ENCODE peak calls at places on chromosomes 12 and 14, in six cellular contexts. One of them, this sample, is unnamed.

GRCh38 chr12:114661245-114661644 is 22.7 kb downstream of the TBX3 start:
- DNase-seq in fibroblast of pulmonary artery: no peak
- DNase-seq in AML-193: no peak
- DNase-seq in fibroblast of the aortic adventitia: no peak
- DNase-seq in activated naive CD4-positive, alpha-beta T cell: no peak
- DNase-seq in stimulated activated CD4-positive, alpha-beta T cell treated with anti-CD3 and anti-CD28 coated beads, Interleukin-1b, Interleukin-23, amount 100 ng/mL, for 24 hours: no peak
- DNase-seq in this sample: no peak

GRCh38 chr12:19388131-19388549 is 51.2 kb upstream of the AEBP2 start:
- DNase-seq in AML-193: no peak
- DNase-seq in stimulated activated CD4-positive, alpha-beta T cell treated with anti-CD3 and anti-CD28 coated beads, Interleukin-1b, Interleukin-23, amount 100 ng/mL, for 24 hours: no peak
- DNase-seq in fibroblast of the aortic adventitia: peak
- DNase-seq in activated naive CD4-positive, alpha-beta T cell: no peak
- DNase-seq in fibroblast of pulmonary artery: peak
- DNase-seq in this sample: no peak

GRCh38 chr14:68611611-68612010 is 181.3 kb downstream of the ZFP36L1 start:
- DNase-seq in activated naive CD4-positive, alpha-beta T cell: no peak
- DNase-seq in fibroblast of pulmonary artery: no peak
- DNase-seq in AML-193: no peak
- DNase-seq in stimulated activated CD4-positive, alpha-beta T cell treated with anti-CD3 and anti-CD28 coated beads, Interleukin-1b, Interleukin-23, amount 100 ng/mL, for 24 hours: no peak
- DNase-seq in fibroblast of the aortic adventitia: no peak
- DNase-seq in this sample: no peak

GRCh38 chr14:62711351-62712023 is 333.8 kb downstream of the KCNH5 start:
- DNase-seq in fibroblast of the aortic adventitia: no peak
- DNase-seq in fibroblast of pulmonary artery: no peak
- DNase-seq in AML-193: no peak
- DNase-seq in stimulated activated CD4-positive, alpha-beta T cell treated with anti-CD3 and anti-CD28 coated beads, Interleukin-1b, Interleukin-23, amount 100 ng/mL, for 24 hours: no peak
- DNase-seq in activated naive CD4-positive, alpha-beta T cell: no peak
- DNase-seq in this sample: no peak

GRCh38 chr12:53820503-53820902 is 68.7 kb upstream of the CISTR start:
- DNase-seq in activated naive CD4-positive, alpha-beta T cell: no peak
- DNase-seq in fibroblast of pulmonary artery: peak
- DNase-seq in stimulated activated CD4-positive, alpha-beta T cell treated with anti-CD3 and anti-CD28 coated beads, Interleukin-1b, Interleukin-23, amount 100 ng/mL, for 24 hours: no peak
- DNase-seq in fibroblast of the aortic adventitia: peak
- DNase-seq in AML-193: no peak
- DNase-seq in this sample: no peak

GRCh38 chr12:126055521-126055920 is 990.3 kb downstream of the AACS start:
- DNase-seq in activated naive CD4-positive, alpha-beta T cell: no peak
- DNase-seq in fibroblast of pulmonary artery: peak
- DNase-seq in stimulated activated CD4-positive, alpha-beta T cell treated with anti-CD3 and anti-CD28 coated beads, Interleukin-1b, Interleukin-23, amount 100 ng/mL, for 24 hours: no peak
- DNase-seq in fibroblast of the aortic adventitia: peak
- DNase-seq in AML-193: no peak
- DNase-seq in this sample: no peak

GRCh38 chr14:97027256-97027999 is 230.2 kb downstream of the VRK1 start:
- DNase-seq in fibroblast of pulmonary artery: no peak
- DNase-seq in stimulated activated CD4-positive, alpha-beta T cell treated with anti-CD3 and anti-CD28 coated beads, Interleukin-1b, Interleukin-23, amount 100 ng/mL, for 24 hours: no peak
- DNase-seq in fibroblast of the aortic adventitia: no peak
- DNase-seq in AML-193: no peak
- DNase-seq in activated naive CD4-positive, alpha-beta T cell: no peak
- DNase-seq in this sample: no peak

GRCh38 chr12:90627180-90627896 is 327.6 kb downstream of the CCER1 start:
- DNase-seq in fibroblast of the aortic adventitia: no peak
- DNase-seq in fibroblast of pulmonary artery: peak
- DNase-seq in stimulated activated CD4-positive, alpha-beta T cell treated with anti-CD3 and anti-CD28 coated beads, Interleukin-1b, Interleukin-23, amount 100 ng/mL, for 24 hours: no peak
- DNase-seq in activated naive CD4-positive, alpha-beta T cell: no peak
- DNase-seq in AML-193: no peak
- DNase-seq in this sample: no peak

GRCh38 chr12:67804168-67804567 is 155.6 kb downstream of the DYRK2 start:
- DNase-seq in fibroblast of the aortic adventitia: no peak
- DNase-seq in AML-193: no peak
- DNase-seq in fibroblast of pulmonary artery: no peak
- DNase-seq in activated naive CD4-positive, alpha-beta T cell: no peak
- DNase-seq in stimulated activated CD4-positive, alpha-beta T cell treated with anti-CD3 and anti-CD28 coated beads, Interleukin-1b, Interleukin-23, amount 100 ng/mL, for 24 hours: no peak
- DNase-seq in this sample: no peak

GRCh38 chr12:131943876-131944275 is 5.9 kb upstream of the EP400 start:
- DNase-seq in stimulated activated CD4-positive, alpha-beta T cell treated with anti-CD3 and anti-CD28 coated beads, Interleukin-1b, Interleukin-23, amount 100 ng/mL, for 24 hours: no peak
- DNase-seq in AML-193: no peak
- DNase-seq in activated naive CD4-positive, alpha-beta T cell: no peak
- DNase-seq in fibroblast of the aortic adventitia: no peak
- DNase-seq in fibroblast of pulmonary artery: no peak
- DNase-seq in this sample: no peak

GRCh38 chr12:10661338-10661737 is 12.5 kb downstream of the STYK1 start:
- DNase-seq in stimulated activated CD4-positive, alpha-beta T cell treated with anti-CD3 and anti-CD28 coated beads, Interleukin-1b, Interleukin-23, amount 100 ng/mL, for 24 hours: no peak
- DNase-seq in AML-193: no peak
- DNase-seq in fibroblast of pulmonary artery: peak
- DNase-seq in fibroblast of the aortic adventitia: peak
- DNase-seq in activated naive CD4-positive, alpha-beta T cell: no peak
- DNase-seq in this sample: no peak

GRCh38 chr14:56659964-56660551 is 80.5 kb downstream of the TMEM260 start:
- DNase-seq in fibroblast of pulmonary artery: peak
- DNase-seq in AML-193: peak
- DNase-seq in stimulated activated CD4-positive, alpha-beta T cell treated with anti-CD3 and anti-CD28 coated beads, Interleukin-1b, Interleukin-23, amount 100 ng/mL, for 24 hours: no peak
- DNase-seq in fibroblast of the aortic adventitia: peak
- DNase-seq in activated naive CD4-positive, alpha-beta T cell: no peak
- DNase-seq in this sample: no peak

GRCh38 chr14:59679872-59680271 is 103.3 kb upstream of the CCDC175 start:
- DNase-seq in stimulated activated CD4-positive, alpha-beta T cell treated with anti-CD3 and anti-CD28 coated beads, Interleukin-1b, Interleukin-23, amount 100 ng/mL, for 24 hours: no peak
- DNase-seq in activated naive CD4-positive, alpha-beta T cell: no peak
- DNase-seq in fibroblast of the aortic adventitia: peak
- DNase-seq in AML-193: no peak
- DNase-seq in fibroblast of pulmonary artery: peak
- DNase-seq in this sample: no peak

GRCh38 chr14:62006116-62006737 is 244.0 kb downstream of the SNAPC1 start:
- DNase-seq in fibroblast of the aortic adventitia: no peak
- DNase-seq in activated naive CD4-positive, alpha-beta T cell: no peak
- DNase-seq in stimulated activated CD4-positive, alpha-beta T cell treated with anti-CD3 and anti-CD28 coated beads, Interleukin-1b, Interleukin-23, amount 100 ng/mL, for 24 hours: no peak
- DNase-seq in AML-193: no peak
- DNase-seq in fibroblast of pulmonary artery: no peak
- DNase-seq in this sample: no peak

GRCh38 chr12:124645530-124646244 is 78.3 kb upstream of the NCOR2 start:
- DNase-seq in activated naive CD4-positive, alpha-beta T cell: no peak
- DNase-seq in fibroblast of the aortic adventitia: no peak
- DNase-seq in AML-193: no peak
- DNase-seq in fibroblast of pulmonary artery: no peak
- DNase-seq in stimulated activated CD4-positive, alpha-beta T cell treated with anti-CD3 and anti-CD28 coated beads, Interleukin-1b, Interleukin-23, amount 100 ng/mL, for 24 hours: no peak
- DNase-seq in this sample: no peak

GRCh38 chr12:118377005-118377890 is 893 bp downstream of the SUDS3 start:
- DNase-seq in AML-193: no peak
- DNase-seq in activated naive CD4-positive, alpha-beta T cell: no peak
- DNase-seq in fibroblast of the aortic adventitia: no peak
- DNase-seq in stimulated activated CD4-positive, alpha-beta T cell treated with anti-CD3 and anti-CD28 coated beads, Interleukin-1b, Interleukin-23, amount 100 ng/mL, for 24 hours: no peak
- DNase-seq in fibroblast of pulmonary artery: no peak
- DNase-seq in this sample: no peak

GRCh38 chr12:25131270-25131669 is 63.7 kb downstream of the DNAI7 start:
- DNase-seq in fibroblast of pulmonary artery: no peak
- DNase-seq in fibroblast of the aortic adventitia: no peak
- DNase-seq in activated naive CD4-positive, alpha-beta T cell: no peak
- DNase-seq in stimulated activated CD4-positive, alpha-beta T cell treated with anti-CD3 and anti-CD28 coated beads, Interleukin-1b, Interleukin-23, amount 100 ng/mL, for 24 hours: no peak
- DNase-seq in AML-193: no peak
- DNase-seq in this sample: no peak

GRCh38 chr14:49052516-49052915 is 533.7 kb downstream of the RPS29 start:
- DNase-seq in fibroblast of the aortic adventitia: no peak
- DNase-seq in AML-193: no peak
- DNase-seq in activated naive CD4-positive, alpha-beta T cell: no peak
- DNase-seq in fibroblast of pulmonary artery: no peak
- DNase-seq in stimulated activated CD4-positive, alpha-beta T cell treated with anti-CD3 and anti-CD28 coated beads, Interleukin-1b, Interleukin-23, amount 100 ng/mL, for 24 hours: no peak
- DNase-seq in this sample: no peak